ENCODE peak calls at places on chromosomes 13 and 19, in ten cellular contexts. I, A, D, E, W, P, G, H, O and V are unnamed samples.

GRCh38 chr13:61110804-61111203 is 304.8 kb downstream of the PCDH20 start:
- DNase-seq in I (no peak), A (no peak), D (no peak), E (no peak), W (no peak), P (no peak), G (no peak), H (no peak), O (no peak), V (peak; percentile 63)

GRCh38 chr19:55046975-55047622 is 9.0 kb upstream of the GP6 start:
- DNase-seq in I (no peak), A (no peak), D (no peak), E (no peak), W (no peak), P (no peak), G (no peak), H (no peak), O (no peak), V (no peak)

GRCh38 chr13:112193463-112194166 is 126.7 kb downstream of the SOX1 start:
- DNase-seq in I (no peak), A (no peak), D (no peak), E (no peak), W (no peak), P (no peak), G (no peak), H (no peak), O (no peak), V (no peak)

GRCh38 chr13:112077729-112078128 is 10.8 kb downstream of the SOX1 start:
- DNase-seq in I (no peak), A (no peak), D (no peak), E (no peak), W (no peak), P (no peak), G (no peak), H (no peak), O (no peak), V (no peak)

GRCh38 chr19:12065100-12065538 is 588 bp downstream of the ZNF844 start:
- DNase-seq in I (no peak), A (no peak), D (no peak), E (peak; percentile 50), W (no peak), P (no peak), G (peak; percentile 21), H (peak; percentile 26), O (peak; percentile 34), V (no peak)

GRCh38 chr13:59962343-59962742 is 201.4 kb downstream of the DIAPH3 start:
- DNase-seq in I (no peak), A (no peak), D (no peak), E (no peak), W (no peak), P (no peak), G (no peak), H (no peak), O (peak; percentile 3), V (no peak)

GRCh38 chr13:40031031-40031430 is 375.6 kb downstream of the COG6 start:
- DNase-seq in I (no peak), A (no peak), D (no peak), E (no peak), W (no peak), P (no peak), G (no peak), H (no peak), O (no peak), V (peak; percentile 69)

GRCh38 chr13:54241719-54242118 is 1213.1 kb downstream of the OLFM4 start:
- DNase-seq in I (peak; percentile 50), A (no peak), D (peak; percentile 23), E (no peak), W (no peak), P (no peak), G (peak; percentile 7), H (no peak), O (no peak), V (no peak)

GRCh38 chr13:113756441-113757097 is 2.5 kb upstream of the TMEM255B start:
- DNase-seq in I (no peak), A (no peak), D (no peak), E (no peak), W (no peak), P (no peak), G (no peak), H (no peak), O (no peak), V (peak; percentile 34)

GRCh38 chr19:57978586-57979289 is 4.4 kb upstream of the C19orf18 start:
- DNase-seq in I (no peak), A (no peak), D (no peak), E (no peak), W (no peak), P (no peak), G (no peak), H (no peak), O (no peak), V (peak; percentile 7)

GRCh38 chr13:44270153-44270552 is 103.5 kb upstream of the SERP2 start:
- DNase-seq in I (no peak), A (no peak), D (no peak), E (no peak), W (no peak), P (no peak), G (no peak), H (no peak), O (no peak), V (no peak)

GRCh38 chr13:81487151-81487550 is 1146.2 kb upstream of the SPRY2 start:
- DNase-seq in I (no peak), A (no peak), D (peak; percentile 11), E (no peak), W (peak; percentile 53), P (no peak), G (no peak), H (no peak), O (peak; percentile 22), V (peak; percentile 61)

GRCh38 chr13:113527272-113527958 is 36.9 kb upstream of the DCUN1D2 start:
- DNase-seq in I (no peak), A (no peak), D (no peak), E (no peak), W (no peak), P (no peak), G (no peak), H (no peak), O (no peak), V (no peak)

GRCh38 chr19:8069116-8069973 is 16.8 kb downstream of the CCL25 start:
- DNase-seq in I (no peak), A (peak; percentile 6), D (no peak), E (no peak), W (no peak), P (no peak), G (no peak), H (no peak), O (peak; percentile 84), V (peak; percentile 72)